ENCODE peak calls at places on chromosome 18, in seven cellular contexts. M, Q, B, T, H, J and W are unnamed samples.

GRCh38 chr18:76361219-76361618 is 133.8 kb downstream of the ZNF516 start:
- DNase-seq in M (no peak), Q (no peak), B (no peak), T (no peak), H (no peak), J (no peak), W (no peak)

GRCh38 chr18:75981102-75981501 is 513.9 kb downstream of the ZNF516 start:
- DNase-seq in M (no peak), Q (no peak), B (no peak), T (no peak), H (no peak), J (no peak), W (no peak)

GRCh38 chr18:5058768-5059539 is 138.1 kb downstream of the AKAIN1 start:
- DNase-seq in M (no peak), Q (no peak), B (no peak), T (peak), H (no peak), J (peak), W (no peak)

GRCh38 chr18:35386600-35387366 is 9.6 kb upstream of the ZNF396 start:
- DNase-seq in M (peak), Q (peak), B (peak), T (peak), H (peak), J (peak), W (peak)

GRCh38 chr18:13810950-13811485 is 12.9 kb upstream of the MC5R start:
- DNase-seq in M (no peak), Q (peak), B (no peak), T (no peak), H (no peak), J (no peak), W (no peak)

GRCh38 chr18:70576281-70577022 is 287.6 kb downstream of the SOCS6 start:
- DNase-seq in M (no peak), Q (no peak), B (no peak), T (no peak), H (no peak), J (no peak), W (no peak)

GRCh38 chr18:38250981-38251380 is 685.4 kb upstream of the CELF4 start:
- DNase-seq in M (no peak), Q (no peak), B (no peak), T (no peak), H (no peak), J (no peak), W (no peak)

GRCh38 chr18:22448238-22448637 is 30.5 kb upstream of the CTAGE1 start:
- DNase-seq in M (no peak), Q (no peak), B (no peak), T (no peak), H (no peak), J (no peak), W (no peak)

GRCh38 chr18:41553716-41554115 is 401.3 kb upstream of the PIK3C3 start:
- DNase-seq in M (no peak), Q (no peak), B (no peak), T (peak), H (no peak), J (no peak), W (no peak)

GRCh38 chr18:32771871-32772499 is 838 bp downstream of the KLHL14 start:
- DNase-seq in M (no peak), Q (no peak), B (no peak), T (no peak), H (no peak), J (no peak), W (no peak)

GRCh38 chr18:38847326-38847725 is 1281.7 kb upstream of the CELF4 start:
- DNase-seq in M (no peak), Q (peak), B (no peak), T (no peak), H (no peak), J (no peak), W (no peak)

GRCh38 chr18:484749-485464 is 15.6 kb downstream of the COLEC12 start:
- DNase-seq in M (no peak), Q (no peak), B (no peak), T (no peak), H (no peak), J (peak), W (no peak)

GRCh38 chr18:7946724-7947377 is 379.7 kb downstream of the PTPRM start:
- DNase-seq in M (no peak), Q (peak), B (peak), T (peak), H (peak), J (peak), W (peak)

GRCh38 chr18:13597068-13597467 is 129.3 kb downstream of the FAM210A start:
- DNase-seq in M (no peak), Q (no peak), B (no peak), T (no peak), H (no peak), J (peak), W (no peak)

GRCh38 chr18:71001597-71001996 is 712.8 kb downstream of the SOCS6 start:
- DNase-seq in M (no peak), Q (no peak), B (no peak), T (no peak), H (no peak), J (peak), W (no peak)

GRCh38 chr18:23943104-23943503 is 71.5 kb upstream of the TTC39C start:
- DNase-seq in M (no peak), Q (no peak), B (no peak), T (no peak), H (no peak), J (no peak), W (no peak)

GRCh38 chr18:8516391-8517250 is 92.6 kb upstream of the RAB12 start:
- DNase-seq in M (no peak), Q (peak), B (no peak), T (no peak), H (no peak), J (no peak), W (no peak)

GRCh38 chr18:53796042-53796729 is 428.3 kb downstream of the MBD2 start:
- DNase-seq in M (peak), Q (peak), B (peak), T (peak), H (peak), J (peak), W (peak)

GRCh38 chr18:79399275-79400081 is 3.7 kb downstream of the NFATC1 start:
- DNase-seq in M (no peak), Q (no peak), B (no peak), T (no peak), H (no peak), J (no peak), W (no peak)

GRCh38 chr18:9094307-9095226 is 7.9 kb upstream of the NDUFV2 start:
- DNase-seq in M (peak), Q (peak), B (peak), T (peak), H (no peak), J (peak), W (peak)

GRCh38 chr18:41690332-41691110 is 264.5 kb upstream of the PIK3C3 start:
- DNase-seq in M (no peak), Q (no peak), B (no peak), T (peak), H (no peak), J (no peak), W (no peak)

GRCh38 chr18:79599503-79599931 is 80.1 kb upstream of the CTDP1 start:
- DNase-seq in M (no peak), Q (peak), B (no peak), T (peak), H (peak), J (peak), W (no peak)

GRCh38 chr18:13563390-13563805 is 163.0 kb downstream of the FAM210A start:
- DNase-seq in M (no peak), Q (peak), B (no peak), T (no peak), H (no peak), J (no peak), W (no peak)

GRCh38 chr18:45063246-45064038 is 382.8 kb downstream of the SETBP1 start:
- DNase-seq in M (no peak), Q (no peak), B (no peak), T (no peak), H (no peak), J (no peak), W (no peak)

GRCh38 chr18:40935423-40935822 is 1019.6 kb upstream of the PIK3C3 start:
- DNase-seq in M (peak), Q (peak), B (peak), T (peak), H (no peak), J (peak), W (no peak)

GRCh38 chr18:68769423-68769822 is 28.5 kb upstream of the CCDC102B start:
- DNase-seq in M (no peak), Q (peak), B (no peak), T (peak), H (no peak), J (peak), W (peak)

GRCh38 chr18:60693426-60693825 is 320.9 kb upstream of the MC4R start:
- DNase-seq in M (no peak), Q (peak), B (no peak), T (no peak), H (no peak), J (peak), W (peak)

GRCh38 chr18:23862071-23862470 is 152.5 kb upstream of the TTC39C start:
- DNase-seq in M (no peak), Q (peak), B (no peak), T (peak), H (peak), J (peak), W (peak)

GRCh38 chr18:28134774-28135173 is 42.2 kb downstream of the CDH2 start:
- DNase-seq in M (no peak), Q (no peak), B (no peak), T (no peak), H (no peak), J (no peak), W (no peak)

GRCh38 chr18:45951021-45951714 is 16.0 kb downstream of the EPG5 start:
- DNase-seq in M (no peak), Q (peak), B (no peak), T (peak), H (peak), J (peak), W (peak)

GRCh38 chr18:79522451-79523220 is 126.9 kb downstream of the NFATC1 start:
- DNase-seq in M (no peak), Q (no peak), B (no peak), T (no peak), H (no peak), J (no peak), W (no peak)

GRCh38 chr18:76459687-76460350 is 35.2 kb downstream of the ZNF516 start:
- DNase-seq in M (no peak), Q (peak), B (peak), T (peak), H (peak), J (peak), W (peak)

GRCh38 chr18:51490417-51490816 is 292.9 kb upstream of the MEX3C start:
- DNase-seq in M (no peak), Q (no peak), B (no peak), T (no peak), H (no peak), J (no peak), W (no peak)

GRCh38 chr18:28837100-28837499 is 660.2 kb upstream of the CDH2 start:
- DNase-seq in M (no peak), Q (peak), B (no peak), T (no peak), H (no peak), J (no peak), W (no peak)

GRCh38 chr18:69291755-69292154 is 108.9 kb upstream of the DOK6 start:
- DNase-seq in M (no peak), Q (no peak), B (no peak), T (no peak), H (no peak), J (no peak), W (no peak)

GRCh38 chr18:23057096-23057495 is 78.2 kb upstream of the CABLES1 start:
- DNase-seq in M (no peak), Q (no peak), B (no peak), T (no peak), H (no peak), J (no peak), W (no peak)

GRCh38 chr18:79121746-79122474 is 52.7 kb downstream of the ATP9B start:
- DNase-seq in M (no peak), Q (no peak), B (no peak), T (peak), H (peak), J (peak), W (peak)

GRCh38 chr18:69830189-69830588 is 117.5 kb downstream of the CD226 start:
- DNase-seq in M (no peak), Q (no peak), B (no peak), T (no peak), H (no peak), J (no peak), W (no peak)

GRCh38 chr18:40485318-40485717 is 1469.7 kb upstream of the PIK3C3 start:
- DNase-seq in M (no peak), Q (peak), B (no peak), T (peak), H (no peak), J (peak), W (no peak)

GRCh38 chr18:6728809-6729246 is 688 bp upstream of the ARHGAP28 start:
- DNase-seq in M (no peak), Q (no peak), B (no peak), T (no peak), H (peak), J (no peak), W (no peak)
- H3K4me3 ChIP-seq in M (no peak), Q (peak), B (peak), T (peak), H (peak), J (peak), W (peak)

GRCh38 chr18:26970637-26971036 is 105.1 kb upstream of the AQP4 start:
- DNase-seq in M (no peak), Q (no peak), B (no peak), T (no peak), H (no peak), J (no peak), W (no peak)

GRCh38 chr18:26960901-26961300 is 95.4 kb upstream of the AQP4 start:
- DNase-seq in M (no peak), Q (peak), B (no peak), T (no peak), H (no peak), J (no peak), W (no peak)

GRCh38 chr18:26961805-26962204 is 96.3 kb upstream of the AQP4 start:
- DNase-seq in M (no peak), Q (peak), B (no peak), T (no peak), H (no peak), J (no peak), W (no peak)

GRCh38 chr18:26963292-26963691 is 97.8 kb upstream of the AQP4 start:
- DNase-seq in M (no peak), Q (peak), B (no peak), T (peak), H (no peak), J (no peak), W (peak)

GRCh38 chr18:26965206-26965605 is 99.7 kb upstream of the AQP4 start:
- DNase-seq in M (no peak), Q (no peak), B (no peak), T (no peak), H (no peak), J (no peak), W (no peak)
- TF ChIP-seq CTCF in M (no peak), Q (no peak), B (no peak), T (no peak), H (no peak), J (no peak), W (no peak)

GRCh38 chr18:61891271-61891670 is 1.5 kb downstream of the RNF152 start:
- DNase-seq in M (no peak), Q (peak), B (no peak), T (no peak), H (no peak), J (no peak), W (peak)
- H3K4me3 ChIP-seq in M (no peak), Q (no peak), B (no peak), T (no peak), H (no peak), J (no peak), W (no peak)

DNA sequence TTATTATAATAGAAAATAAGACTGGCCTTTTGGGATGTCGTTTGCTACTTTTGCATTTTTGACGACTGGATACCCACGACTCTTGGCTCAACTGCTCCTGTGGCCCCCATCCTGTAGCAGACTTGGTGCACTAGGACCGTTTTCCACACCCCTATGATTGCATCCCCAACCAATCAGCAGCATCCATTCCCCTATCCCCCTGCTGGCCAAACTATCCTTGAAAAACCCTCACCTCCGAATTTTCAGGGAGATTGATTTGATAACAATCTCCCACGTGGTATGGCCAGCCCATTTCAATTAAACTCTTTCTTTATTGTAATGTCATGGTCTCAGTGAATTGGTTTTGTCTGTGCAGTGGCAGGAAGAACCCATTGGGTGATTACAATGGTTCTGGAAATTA is 37.9 kb upstream of the TTR start:
- DNase-seq in M (no peak), Q (peak), B (no peak), T (no peak), H (no peak), J (peak), W (no peak)
- TF ChIP-seq CTCF in M (no peak), Q (peak), B (peak), T (peak), H (peak), J (peak), W (peak)

DNA sequence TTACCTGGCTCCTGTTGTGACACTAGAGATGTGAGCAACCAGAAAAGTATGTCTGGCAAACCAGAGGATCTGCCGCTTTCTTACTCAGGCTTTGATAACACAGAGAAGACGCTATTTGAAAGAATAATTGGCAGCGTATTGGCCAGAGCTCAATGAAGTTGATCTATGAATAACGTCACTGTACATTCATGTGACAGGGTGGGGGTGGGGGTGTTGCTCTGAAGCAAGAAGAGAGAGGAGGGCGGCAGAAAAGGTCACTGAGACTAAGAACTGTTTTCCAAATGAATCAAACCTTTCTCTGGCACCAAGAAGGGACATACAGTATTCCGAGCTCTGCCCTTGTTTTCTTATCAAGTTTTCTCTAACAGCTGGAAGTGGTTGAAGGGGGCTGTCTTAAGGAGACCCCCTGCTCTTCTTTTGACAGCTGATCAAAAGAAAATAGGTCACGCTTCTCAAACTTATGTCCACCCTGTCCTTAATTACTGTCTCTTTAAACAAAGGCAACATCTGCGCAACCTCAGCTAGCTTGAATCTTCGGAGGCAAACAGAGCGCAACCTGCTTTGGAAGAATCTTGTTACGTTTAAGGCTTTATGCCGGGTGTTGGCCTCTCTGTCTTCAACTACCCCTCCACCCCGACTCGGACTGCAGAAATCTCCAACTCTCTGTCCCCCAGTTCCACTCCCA is 1.5 kb upstream of the ONECUT2 start:
- DNase-seq in M (no peak), Q (no peak), B (no peak), T (no peak), H (no peak), J (no peak), W (no peak)
- H3K4me3 ChIP-seq in M (peak), Q (no peak), B (no peak), T (no peak), H (no peak), J (no peak), W (no peak)

GRCh38 chr18:36752929-36753865 is 75.6 kb downstream of the TPGS2 start:
- DNase-seq in M (no peak), Q (no peak), B (no peak), T (peak), H (peak), J (peak), W (peak)
- TF ChIP-seq CTCF in M (no peak), Q (no peak), B (no peak), T (no peak), H (peak), J (no peak), W (no peak)

GRCh38 chr18:74478316-74478715 is 17.8 kb upstream of the CNDP2 start:
- DNase-seq in M (no peak), Q (no peak), B (no peak), T (no peak), H (no peak), J (no peak), W (no peak)

GRCh38 chr18:74478876-74479275 is 17.3 kb upstream of the CNDP2 start:
- DNase-seq in M (no peak), Q (peak), B (no peak), T (no peak), H (no peak), J (peak), W (peak)

GRCh38 chr18:74480149-74480651 is 16.0 kb upstream of the CNDP2 start:
- DNase-seq in M (peak), Q (no peak), B (no peak), T (no peak), H (no peak), J (no peak), W (no peak)

GRCh38 chr18:74477771-74478170 is 18.4 kb upstream of the CNDP2 start:
- DNase-seq in M (no peak), Q (no peak), B (no peak), T (no peak), H (no peak), J (peak), W (no peak)

DNA sequence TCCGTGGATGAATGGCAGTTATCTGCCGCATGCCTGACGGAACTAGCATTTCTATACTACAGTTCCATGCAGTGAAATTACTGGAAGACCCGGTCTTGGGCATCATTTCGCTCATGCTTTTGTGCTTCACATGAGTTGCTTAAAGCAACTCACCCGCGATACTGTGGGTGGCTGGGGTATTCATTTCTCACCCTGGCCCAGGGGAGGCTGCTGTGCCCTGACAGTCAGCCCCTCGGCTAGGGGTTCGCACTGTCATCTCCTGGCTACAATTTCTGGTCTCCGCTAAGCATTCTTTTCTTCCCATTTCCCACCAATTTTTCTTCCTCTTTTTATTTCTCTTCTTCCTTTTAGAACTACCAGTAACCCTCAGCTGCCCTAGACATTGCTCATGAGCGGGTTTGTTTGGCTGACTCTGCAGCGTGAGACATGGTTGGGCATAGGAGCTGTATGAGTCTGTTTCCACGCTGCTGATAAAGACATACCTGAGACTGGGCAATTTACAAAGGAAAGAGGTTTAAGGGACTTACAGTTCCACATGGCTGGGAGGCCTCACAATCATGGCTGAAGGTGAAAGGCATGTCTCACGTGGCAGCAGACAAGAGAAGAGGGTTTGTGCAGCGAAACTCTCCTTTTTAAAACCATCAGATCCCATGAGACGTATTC is 16.5 kb upstream of the CNDP2 start:
- DNase-seq in M (no peak), Q (no peak), B (no peak), T (no peak), H (no peak), J (no peak), W (no peak)
- H3K4me3 ChIP-seq in M (no peak), Q (no peak), B (no peak), T (no peak), H (no peak), J (no peak), W (no peak)

GRCh38 chr18:48644029-48644428 is 105.2 kb downstream of the CTIF start:
- DNase-seq in M (no peak), Q (no peak), B (no peak), T (no peak), H (no peak), J (no peak), W (no peak)

GRCh38 chr18:48645427-48646002 is 106.7 kb downstream of the CTIF start:
- DNase-seq in M (no peak), Q (no peak), B (no peak), T (no peak), H (no peak), J (no peak), W (no peak)

GRCh38 chr18:48643262-48643661 is 104.4 kb downstream of the CTIF start:
- DNase-seq in M (no peak), Q (no peak), B (no peak), T (no peak), H (no peak), J (no peak), W (no peak)

GRCh38 chr18:48649231-48649630 is 110.4 kb downstream of the CTIF start:
- DNase-seq in M (peak), Q (no peak), B (no peak), T (no peak), H (no peak), J (no peak), W (no peak)
- TF ChIP-seq CTCF in M (peak), Q (no peak), B (no peak), T (no peak), H (no peak), J (no peak), W (no peak)

GRCh38 chr18:3771121-3771971 is 321.4 kb downstream of the TGIF1 start:
- DNase-seq in M (peak), Q (peak), B (peak), T (peak), H (peak), J (peak), W (peak)
- H3K4me3 ChIP-seq in M (no peak), Q (peak), B (peak), T (peak), H (peak), J (peak), W (peak)